ENCODE peak calls at places on chromosomes 6 and 20, in nine cellular contexts. One of them, this sample, is unnamed.

GRCh38 chr6:138403324-138403800 is 661 bp upstream of the HEBP2 start:
- DNase-seq in CD4-positive, alpha-beta T cell: peak
- DNase-seq in glutamatergic neuron: peak
- DNase-seq in AG09309: no peak
- DNase-seq in astrocyte of the spinal cord: no peak
- DNase-seq in K562: peak
- DNase-seq in fibroblast of lung: peak
- DNase-seq in GM20000: peak
- DNase-seq in activated B cell treated with CpG ODN at 0.5 μM for 24 hours: peak
- DNase-seq in this sample: no peak

GRCh38 chr20:61877331-61877730 is 188.3 kb downstream of the TAF4 start:
- DNase-seq in CD4-positive, alpha-beta T cell: no peak
- DNase-seq in glutamatergic neuron: no peak
- DNase-seq in AG09309: no peak
- DNase-seq in astrocyte of the spinal cord: no peak
- DNase-seq in K562: no peak
- DNase-seq in fibroblast of lung: no peak
- DNase-seq in GM20000: no peak
- DNase-seq in activated B cell treated with CpG ODN at 0.5 μM for 24 hours: no peak
- DNase-seq in this sample: no peak

GRCh38 chr6:163667372-163668060 is 253.0 kb downstream of the QKI start:
- DNase-seq in CD4-positive, alpha-beta T cell: no peak
- DNase-seq in glutamatergic neuron: no peak
- DNase-seq in AG09309: no peak
- DNase-seq in astrocyte of the spinal cord: peak
- DNase-seq in K562: peak
- DNase-seq in fibroblast of lung: peak
- DNase-seq in GM20000: peak
- DNase-seq in activated B cell treated with CpG ODN at 0.5 μM for 24 hours: no peak
- DNase-seq in this sample: no peak

GRCh38 chr6:11851405-11851804 is 72.8 kb upstream of the ADTRP start:
- DNase-seq in CD4-positive, alpha-beta T cell: no peak
- DNase-seq in glutamatergic neuron: no peak
- DNase-seq in AG09309: peak
- DNase-seq in astrocyte of the spinal cord: peak
- DNase-seq in K562: no peak
- DNase-seq in fibroblast of lung: no peak
- DNase-seq in GM20000: no peak
- DNase-seq in activated B cell treated with CpG ODN at 0.5 μM for 24 hours: no peak
- DNase-seq in this sample: no peak

GRCh38 chr6:39339557-39340555 is 17.4 kb upstream of the KCNK16 start:
- DNase-seq in CD4-positive, alpha-beta T cell: no peak
- DNase-seq in glutamatergic neuron: peak
- DNase-seq in AG09309: no peak
- DNase-seq in astrocyte of the spinal cord: no peak
- DNase-seq in K562: no peak
- DNase-seq in fibroblast of lung: peak
- DNase-seq in GM20000: no peak
- DNase-seq in activated B cell treated with CpG ODN at 0.5 μM for 24 hours: no peak
- DNase-seq in this sample: no peak

GRCh38 chr6:131116755-131117360 is 18.4 kb upstream of the AKAP7 start:
- DNase-seq in CD4-positive, alpha-beta T cell: no peak
- DNase-seq in glutamatergic neuron: no peak
- DNase-seq in AG09309: no peak
- DNase-seq in astrocyte of the spinal cord: peak
- DNase-seq in K562: peak
- DNase-seq in fibroblast of lung: peak
- DNase-seq in GM20000: peak
- DNase-seq in activated B cell treated with CpG ODN at 0.5 μM for 24 hours: no peak
- DNase-seq in this sample: no peak

GRCh38 chr6:43202451-43202850 is 20.5 kb downstream of the CUL9 start:
- DNase-seq in CD4-positive, alpha-beta T cell: no peak
- DNase-seq in glutamatergic neuron: no peak
- DNase-seq in AG09309: no peak
- DNase-seq in astrocyte of the spinal cord: no peak
- DNase-seq in K562: no peak
- DNase-seq in fibroblast of lung: no peak
- DNase-seq in GM20000: no peak
- DNase-seq in activated B cell treated with CpG ODN at 0.5 μM for 24 hours: no peak
- DNase-seq in this sample: no peak

GRCh38 chr6:133804263-133804662 is 84.7 kb upstream of the TCF21 start:
- DNase-seq in CD4-positive, alpha-beta T cell: no peak
- DNase-seq in glutamatergic neuron: no peak
- DNase-seq in AG09309: peak
- DNase-seq in astrocyte of the spinal cord: no peak
- DNase-seq in K562: no peak
- DNase-seq in fibroblast of lung: peak
- DNase-seq in GM20000: no peak
- DNase-seq in activated B cell treated with CpG ODN at 0.5 μM for 24 hours: no peak
- DNase-seq in this sample: no peak

GRCh38 chr20:4476903-4477302 is 244.8 kb upstream of the PRND start:
- DNase-seq in CD4-positive, alpha-beta T cell: no peak
- DNase-seq in glutamatergic neuron: no peak
- DNase-seq in AG09309: no peak
- DNase-seq in astrocyte of the spinal cord: peak
- DNase-seq in K562: no peak
- DNase-seq in fibroblast of lung: peak
- DNase-seq in GM20000: no peak
- DNase-seq in activated B cell treated with CpG ODN at 0.5 μM for 24 hours: no peak
- DNase-seq in this sample: no peak

DNA sequence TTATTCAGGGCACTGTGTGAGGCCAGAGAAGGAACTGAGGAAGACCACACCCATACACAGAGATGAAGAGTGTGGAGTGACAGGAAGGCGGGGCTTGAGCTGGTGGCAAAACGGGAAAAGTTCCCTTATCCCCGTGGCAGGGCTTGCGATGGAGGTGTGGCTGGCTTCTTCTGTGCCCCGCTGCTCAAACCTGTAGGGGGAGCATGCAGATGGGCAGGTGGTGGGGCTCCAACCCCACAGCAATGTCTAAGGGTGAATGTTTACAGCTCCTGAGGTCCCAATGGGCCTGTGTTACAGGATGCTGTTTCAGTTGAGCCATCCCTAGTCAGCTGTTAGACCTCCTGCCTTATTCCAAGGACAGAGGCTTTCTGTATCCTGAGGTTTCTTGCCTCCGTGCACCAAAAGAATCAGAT is 105.9 kb downstream of the LY86 start:
- DNase-seq in CD4-positive, alpha-beta T cell: no peak
- DNase-seq in glutamatergic neuron: no peak
- DNase-seq in AG09309: no peak
- DNase-seq in astrocyte of the spinal cord: no peak
- DNase-seq in K562: peak
- DNase-seq in fibroblast of lung: no peak
- DNase-seq in GM20000: no peak
- DNase-seq in activated B cell treated with CpG ODN at 0.5 μM for 24 hours: no peak
- DNase-seq in this sample: no peak
- TF ChIP-seq CTCF in CD4-positive, alpha-beta T cell: no peak
- TF ChIP-seq CTCF in glutamatergic neuron: peak
- TF ChIP-seq CTCF in AG09309: no peak
- TF ChIP-seq CTCF in astrocyte of the spinal cord: no peak
- TF ChIP-seq CTCF in K562: peak
- TF ChIP-seq CTCF in fibroblast of lung: no peak
- TF ChIP-seq CTCF in GM20000: no peak
- TF ChIP-seq CTCF in activated B cell treated with CpG ODN at 0.5 μM for 24 hours: no peak
- TF ChIP-seq CTCF in this sample: no peak

DNA sequence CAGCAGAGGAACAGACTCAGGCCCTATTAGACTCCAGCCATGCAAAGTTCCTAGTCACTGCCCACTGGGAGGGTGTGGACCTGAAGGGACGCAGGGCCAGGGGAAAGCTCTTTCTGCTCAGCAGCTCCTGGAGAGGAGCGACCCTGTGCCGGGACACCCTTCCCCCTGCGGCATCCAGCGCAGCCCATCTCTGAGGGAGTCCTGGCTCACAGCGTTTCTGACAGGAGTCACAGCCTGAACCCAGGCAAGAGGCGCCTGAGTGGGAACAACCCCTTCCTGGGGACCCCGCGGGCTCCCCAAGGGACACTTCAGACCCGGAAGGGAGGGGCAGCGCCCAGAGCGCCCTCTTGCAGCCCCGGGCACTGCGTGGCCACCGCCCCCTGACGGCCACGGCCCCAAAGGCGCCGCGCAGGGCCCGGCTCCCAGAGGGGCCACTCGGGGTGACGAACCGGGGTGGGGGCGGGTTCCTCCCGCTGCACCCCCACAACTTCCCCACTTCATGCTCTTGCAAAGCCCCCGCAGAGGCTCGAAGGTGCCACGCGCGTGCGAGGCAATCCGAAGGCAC is 853 bp downstream of the UCKL1 start:
- DNase-seq in CD4-positive, alpha-beta T cell: no peak
- DNase-seq in glutamatergic neuron: no peak
- DNase-seq in AG09309: no peak
- DNase-seq in astrocyte of the spinal cord: peak
- DNase-seq in K562: peak
- DNase-seq in fibroblast of lung: peak
- DNase-seq in GM20000: peak
- DNase-seq in activated B cell treated with CpG ODN at 0.5 μM for 24 hours: no peak
- DNase-seq in this sample: no peak
- TF ChIP-seq CTCF in CD4-positive, alpha-beta T cell: no peak
- TF ChIP-seq CTCF in glutamatergic neuron: peak
- TF ChIP-seq CTCF in AG09309: peak
- TF ChIP-seq CTCF in astrocyte of the spinal cord: peak
- TF ChIP-seq CTCF in K562: peak
- TF ChIP-seq CTCF in fibroblast of lung: peak
- TF ChIP-seq CTCF in GM20000: peak
- TF ChIP-seq CTCF in activated B cell treated with CpG ODN at 0.5 μM for 24 hours: no peak
- TF ChIP-seq CTCF in this sample: peak

DNA sequence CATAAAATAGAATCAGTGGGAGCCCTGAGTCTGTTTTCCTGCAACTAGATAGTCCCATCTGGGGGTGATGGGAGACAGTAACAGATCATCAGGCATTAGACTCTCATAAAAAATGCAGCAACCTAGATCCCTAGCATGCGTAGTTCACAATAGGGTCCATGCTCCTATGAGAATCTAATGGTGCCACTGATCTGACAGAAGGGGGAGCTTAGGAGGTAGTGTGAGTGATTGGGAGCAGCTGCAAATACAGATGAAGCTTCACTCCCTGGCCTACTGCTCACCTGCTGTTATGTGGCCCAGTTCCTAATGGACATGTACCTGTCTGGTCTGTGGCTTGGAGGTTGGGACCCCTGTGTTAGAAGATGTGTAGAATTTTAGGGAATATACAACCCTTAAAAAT is 904.5 kb upstream of the EPHA7 start:
- DNase-seq in CD4-positive, alpha-beta T cell: no peak
- DNase-seq in glutamatergic neuron: no peak
- DNase-seq in AG09309: no peak
- DNase-seq in astrocyte of the spinal cord: no peak
- DNase-seq in K562: no peak
- DNase-seq in fibroblast of lung: peak
- DNase-seq in GM20000: no peak
- DNase-seq in activated B cell treated with CpG ODN at 0.5 μM for 24 hours: no peak
- DNase-seq in this sample: no peak
- TF ChIP-seq CTCF in CD4-positive, alpha-beta T cell: no peak
- TF ChIP-seq CTCF in glutamatergic neuron: no peak
- TF ChIP-seq CTCF in AG09309: no peak
- TF ChIP-seq CTCF in astrocyte of the spinal cord: peak
- TF ChIP-seq CTCF in K562: no peak
- TF ChIP-seq CTCF in fibroblast of lung: no peak
- TF ChIP-seq CTCF in GM20000: no peak
- TF ChIP-seq CTCF in activated B cell treated with CpG ODN at 0.5 μM for 24 hours: no peak
- TF ChIP-seq CTCF in this sample: no peak

GRCh38 chr6:150685860-150686259 is 86.2 kb downstream of the PLEKHG1 start:
- DNase-seq in CD4-positive, alpha-beta T cell: peak
- DNase-seq in glutamatergic neuron: peak
- DNase-seq in AG09309: no peak
- DNase-seq in astrocyte of the spinal cord: no peak
- DNase-seq in K562: peak
- DNase-seq in fibroblast of lung: peak
- DNase-seq in GM20000: peak
- DNase-seq in activated B cell treated with CpG ODN at 0.5 μM for 24 hours: no peak
- DNase-seq in this sample: no peak
- TF ChIP-seq CTCF in CD4-positive, alpha-beta T cell: peak
- TF ChIP-seq CTCF in glutamatergic neuron: peak
- TF ChIP-seq CTCF in AG09309: peak
- TF ChIP-seq CTCF in astrocyte of the spinal cord: peak
- TF ChIP-seq CTCF in K562: peak
- TF ChIP-seq CTCF in fibroblast of lung: peak
- TF ChIP-seq CTCF in GM20000: peak
- TF ChIP-seq CTCF in activated B cell treated with CpG ODN at 0.5 μM for 24 hours: no peak
- TF ChIP-seq CTCF in this sample: peak

GRCh38 chr6:158595223-158595622 is 35.3 kb downstream of the TMEM181 start:
- DNase-seq in CD4-positive, alpha-beta T cell: no peak
- DNase-seq in glutamatergic neuron: no peak
- DNase-seq in AG09309: no peak
- DNase-seq in astrocyte of the spinal cord: no peak
- DNase-seq in K562: no peak
- DNase-seq in fibroblast of lung: peak
- DNase-seq in GM20000: no peak
- DNase-seq in activated B cell treated with CpG ODN at 0.5 μM for 24 hours: no peak
- DNase-seq in this sample: no peak
- TF ChIP-seq CTCF in CD4-positive, alpha-beta T cell: peak
- TF ChIP-seq CTCF in glutamatergic neuron: peak
- TF ChIP-seq CTCF in AG09309: peak
- TF ChIP-seq CTCF in astrocyte of the spinal cord: peak
- TF ChIP-seq CTCF in K562: peak
- TF ChIP-seq CTCF in fibroblast of lung: peak
- TF ChIP-seq CTCF in GM20000: no peak
- TF ChIP-seq CTCF in activated B cell treated with CpG ODN at 0.5 μM for 24 hours: no peak
- TF ChIP-seq CTCF in this sample: peak

GRCh38 chr20:17202668-17203067 is 24.2 kb upstream of the PCSK2 start:
- DNase-seq in CD4-positive, alpha-beta T cell: no peak
- DNase-seq in glutamatergic neuron: no peak
- DNase-seq in AG09309: no peak
- DNase-seq in astrocyte of the spinal cord: no peak
- DNase-seq in K562: no peak
- DNase-seq in fibroblast of lung: no peak
- DNase-seq in GM20000: no peak
- DNase-seq in activated B cell treated with CpG ODN at 0.5 μM for 24 hours: no peak
- DNase-seq in this sample: no peak

GRCh38 chr20:17210983-17211382 is 15.9 kb upstream of the PCSK2 start:
- DNase-seq in CD4-positive, alpha-beta T cell: no peak
- DNase-seq in glutamatergic neuron: no peak
- DNase-seq in AG09309: no peak
- DNase-seq in astrocyte of the spinal cord: no peak
- DNase-seq in K562: no peak
- DNase-seq in fibroblast of lung: no peak
- DNase-seq in GM20000: no peak
- DNase-seq in activated B cell treated with CpG ODN at 0.5 μM for 24 hours: no peak
- DNase-seq in this sample: no peak

GRCh38 chr20:17202030-17202429 is 24.8 kb upstream of the PCSK2 start:
- DNase-seq in CD4-positive, alpha-beta T cell: no peak
- DNase-seq in glutamatergic neuron: no peak
- DNase-seq in AG09309: no peak
- DNase-seq in astrocyte of the spinal cord: no peak
- DNase-seq in K562: no peak
- DNase-seq in fibroblast of lung: no peak
- DNase-seq in GM20000: no peak
- DNase-seq in activated B cell treated with CpG ODN at 0.5 μM for 24 hours: no peak
- DNase-seq in this sample: no peak

GRCh38 chr20:17210387-17210786 is 16.5 kb upstream of the PCSK2 start:
- DNase-seq in CD4-positive, alpha-beta T cell: no peak
- DNase-seq in glutamatergic neuron: no peak
- DNase-seq in AG09309: no peak
- DNase-seq in astrocyte of the spinal cord: no peak
- DNase-seq in K562: no peak
- DNase-seq in fibroblast of lung: no peak
- DNase-seq in GM20000: no peak
- DNase-seq in activated B cell treated with CpG ODN at 0.5 μM for 24 hours: no peak
- DNase-seq in this sample: no peak

DNA sequence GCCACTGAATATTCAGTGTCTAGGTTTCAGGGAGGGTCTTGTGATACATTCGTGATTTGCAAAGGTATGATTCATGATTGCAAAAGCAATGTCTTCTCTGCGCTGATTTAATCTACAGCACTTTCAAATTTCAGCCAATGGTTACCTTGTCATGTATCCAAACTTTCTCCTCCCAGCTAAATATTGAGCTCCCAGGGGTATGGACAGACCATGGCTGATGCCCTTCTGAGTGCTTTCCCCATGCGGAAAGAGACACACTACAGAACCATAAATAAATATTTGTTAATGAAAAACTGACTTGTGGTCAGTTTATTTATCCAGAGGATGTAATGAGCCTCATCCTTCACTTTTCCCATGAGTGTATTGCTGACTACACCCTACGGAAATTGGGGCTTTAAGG is 21.6 kb upstream of the PCSK2 start:
- DNase-seq in CD4-positive, alpha-beta T cell: no peak
- DNase-seq in glutamatergic neuron: no peak
- DNase-seq in AG09309: no peak
- DNase-seq in astrocyte of the spinal cord: no peak
- DNase-seq in K562: no peak
- DNase-seq in fibroblast of lung: no peak
- DNase-seq in GM20000: no peak
- DNase-seq in activated B cell treated with CpG ODN at 0.5 μM for 24 hours: no peak
- DNase-seq in this sample: no peak
- TF ChIP-seq CTCF in CD4-positive, alpha-beta T cell: no peak
- TF ChIP-seq CTCF in glutamatergic neuron: no peak
- TF ChIP-seq CTCF in AG09309: no peak
- TF ChIP-seq CTCF in astrocyte of the spinal cord: no peak
- TF ChIP-seq CTCF in K562: no peak
- TF ChIP-seq CTCF in fibroblast of lung: no peak
- TF ChIP-seq CTCF in GM20000: no peak
- TF ChIP-seq CTCF in activated B cell treated with CpG ODN at 0.5 μM for 24 hours: no peak
- TF ChIP-seq CTCF in this sample: no peak